ENCODE peak calls at places on chromosomes 11 and 22, in ten cellular contexts. U, L, I, F, H, W, C, Z, O and V are unnamed samples. For H3K4me1, the result is how much of the 10 kb centered on the place peaks cover.

GRCh38 chr11:12381875-12382274 is 4.5 kb downstream of the PARVA start:
- DNase-seq in U (no peak), L (no peak), I (no peak), F (no peak), H (no peak), W (no peak), C (no peak), Z (no peak), O (no peak), V (no peak)

GRCh38 chr11:77068461-77069335 is 1.9 kb downstream of the CAPN5 start:
- DNase-seq in U (no peak), L (no peak), I (no peak), F (no peak), H (no peak), W (no peak), C (peak), Z (no peak), O (no peak), V (no peak)

GRCh38 chr11:1899686-1900085 is 8.0 kb upstream of the PRR33 start:
- DNase-seq in U (no peak), L (no peak), I (no peak), F (no peak), H (no peak), W (no peak), C (no peak), Z (no peak), O (no peak), V (no peak)

GRCh38 chr22:37630839-37631435 is 8.5 kb upstream of the SH3BP1 start:
- DNase-seq in U (no peak), L (no peak), I (no peak), F (no peak), H (no peak), W (no peak), C (peak), Z (no peak), O (no peak), V (no peak)

GRCh38 chr22:30872282-30873041 is 96.1 kb downstream of the MORC2 start:
- DNase-seq in U (no peak), L (no peak), I (no peak), F (no peak), H (peak), W (peak), C (peak), Z (no peak), O (no peak), V (no peak)

GRCh38 chr11:14537134-14537599 is 17.0 kb upstream of the PSMA1 start:
- DNase-seq in U (peak), L (peak), I (no peak), F (peak), H (peak), W (no peak), C (no peak), Z (no peak), O (no peak), V (no peak)

GRCh38 chr22:47337161-47337621 is 574.7 kb downstream of the TBC1D22A start:
- DNase-seq in U (peak), L (no peak), I (no peak), F (no peak), H (no peak), W (peak), C (no peak), Z (no peak), O (no peak), V (no peak)

GRCh38 chr11:81596709-81597108 is 1137.0 kb downstream of the FAM181B start:
- DNase-seq in U (no peak), L (no peak), I (no peak), F (no peak), H (no peak), W (no peak), C (no peak), Z (no peak), O (no peak), V (no peak)

GRCh38 chr22:43113516-43114251 is 3.1 kb downstream of the BIK start:
- DNase-seq in U (no peak), L (no peak), I (no peak), F (peak), H (no peak), W (no peak), C (no peak), Z (no peak), O (no peak), V (no peak)

GRCh38 chr11:72821221-72821919 is 7.2 kb downstream of the ATG16L2 start:
- DNase-seq in U (no peak), L (no peak), I (peak), F (no peak), H (no peak), W (no peak), C (no peak), Z (no peak), O (no peak), V (no peak)

GRCh38 chr11:72338741-72339140 is 94.8 kb upstream of the PHOX2A start:
- DNase-seq in U (peak), L (no peak), I (no peak), F (no peak), H (no peak), W (no peak), C (no peak), Z (no peak), O (no peak), V (no peak)

GRCh38 chr22:30922151-30922611 is 46.4 kb downstream of the MORC2 start:
- DNase-seq in U (peak), L (no peak), I (peak), F (peak), H (no peak), W (no peak), C (peak), Z (peak), O (peak), V (peak)

GRCh38 chr11:64396079-64396591 is 37.2 kb downstream of the RPS6KA4 start:
- DNase-seq in U (no peak), L (peak), I (no peak), F (no peak), H (no peak), W (no peak), C (no peak), Z (no peak), O (no peak), V (no peak)

GRCh38 chr11:12110714-12111481 is 508 bp downstream of the MICAL2 start:
- DNase-seq in U (no peak), L (peak), I (peak), F (no peak), H (no peak), W (no peak), C (peak), Z (peak), O (peak), V (peak)

GRCh38 chr11:129946965-129947364 is 51.6 kb upstream of the NFRKB start:
- DNase-seq in U (no peak), L (no peak), I (no peak), F (peak), H (no peak), W (no peak), C (no peak), Z (no peak), O (no peak), V (no peak)

GRCh38 chr11:128597209-128597608 is 9.9 kb upstream of the ETS1 start:
- DNase-seq in U (no peak), L (no peak), I (no peak), F (no peak), H (no peak), W (no peak), C (no peak), Z (no peak), O (no peak), V (no peak)

GRCh38 chr22:12697441-12697840 is 2830.6 kb upstream of the OR11H1 start:
- DNase-seq in U (no peak), L (no peak), I (no peak), F (no peak), H (no peak), W (peak), C (no peak), Z (no peak), O (no peak), V (no peak)

GRCh38 chr22:36329217-36330078 is 58.3 kb downstream of the MYH9 start:
- DNase-seq in U (peak), L (peak), I (no peak), F (peak), H (peak), W (peak), C (no peak), Z (peak), O (no peak), V (peak)

GRCh38 chr11:47532597-47533213 is 20.2 kb downstream of the CELF1 start:
- DNase-seq in U (peak), L (peak), I (no peak), F (no peak), H (no peak), W (no peak), C (no peak), Z (no peak), O (no peak), V (no peak)

GRCh38 chr11:130449996-130450419 is 1.6 kb downstream of the ADAMTS15 start:
- DNase-seq in U (peak), L (peak), I (no peak), F (no peak), H (peak), W (no peak), C (peak), Z (peak), O (peak), V (peak)

GRCh38 chr11:65356394-65356972 is 1.9 kb downstream of the TIGD3 start:
- DNase-seq in U (no peak), L (no peak), I (no peak), F (no peak), H (no peak), W (no peak), C (no peak), Z (no peak), O (peak), V (peak)

GRCh38 chr11:107561688-107562087 is 3.8 kb downstream of the ALKBH8 start:
- DNase-seq in U (peak), L (peak), I (no peak), F (no peak), H (no peak), W (no peak), C (no peak), Z (no peak), O (no peak), V (no peak)

GRCh38 chr11:96322775-96323642 is 20.0 kb downstream of the MAML2 start:
- DNase-seq in U (no peak), L (no peak), I (no peak), F (no peak), H (no peak), W (no peak), C (no peak), Z (no peak), O (no peak), V (no peak)

GRCh38 chr11:84902445-84902844 is 724.7 kb downstream of the DLG2 start:
- DNase-seq in U (no peak), L (no peak), I (no peak), F (no peak), H (no peak), W (no peak), C (no peak), Z (no peak), O (no peak), V (no peak)

GRCh38 chr11:73249858-73250773 is 22.0 kb upstream of the P2RY6 start:
- DNase-seq in U (no peak), L (no peak), I (no peak), F (no peak), H (no peak), W (no peak), C (peak), Z (no peak), O (peak), V (no peak)

GRCh38 chr22:44158766-44159165 is 22.0 kb upstream of the PARVG start:
- DNase-seq in U (no peak), L (no peak), I (no peak), F (no peak), H (no peak), W (no peak), C (no peak), Z (no peak), O (peak), V (no peak)

GRCh38 chr11:6568191-6568918 is 35.1 kb downstream of the RRP8 start:
- DNase-seq in U (peak), L (peak), I (peak), F (no peak), H (no peak), W (no peak), C (peak), Z (no peak), O (peak), V (peak)

GRCh38 chr11:57584341-57584740 is 13.1 kb upstream of the SERPING1 start:
- DNase-seq in U (no peak), L (no peak), I (no peak), F (no peak), H (no peak), W (no peak), C (no peak), Z (no peak), O (no peak), V (no peak)

GRCh38 chr11:85595285-85595884 is 31.8 kb downstream of the DLG2 start:
- DNase-seq in U (peak), L (peak), I (no peak), F (peak), H (no peak), W (no peak), C (no peak), Z (no peak), O (no peak), V (no peak)

GRCh38 chr11:115737875-115738274 is 233.7 kb upstream of the CADM1 start:
- DNase-seq in U (peak), L (peak), I (no peak), F (no peak), H (no peak), W (no peak), C (no peak), Z (no peak), O (no peak), V (no peak)

GRCh38 chr11:33942954-33943353 is 51.1 kb upstream of the LMO2 start:
- DNase-seq in U (peak), L (peak), I (no peak), F (peak), H (peak), W (no peak), C (no peak), Z (no peak), O (peak), V (peak)

GRCh38 chr11:119743041-119743440 is 14.0 kb upstream of the NECTIN1 start:
- DNase-seq in U (no peak), L (no peak), I (no peak), F (no peak), H (no peak), W (no peak), C (no peak), Z (no peak), O (peak), V (no peak)

GRCh38 chr11:68959465-68960298 is 21.1 kb downstream of the MRGPRD start:
- DNase-seq in U (no peak), L (no peak), I (no peak), F (no peak), H (no peak), W (peak), C (no peak), Z (no peak), O (peak), V (no peak)

GRCh38 chr11:3970101-3970500 is 114.6 kb downstream of the STIM1 start:
- DNase-seq in U (no peak), L (no peak), I (no peak), F (no peak), H (no peak), W (no peak), C (no peak), Z (no peak), O (no peak), V (no peak)

GRCh38 chr11:8093931-8094575 is 13.0 kb downstream of the TUB start:
- DNase-seq in U (no peak), L (no peak), I (no peak), F (no peak), H (peak), W (no peak), C (peak), Z (no peak), O (no peak), V (no peak)

GRCh38 chr11:116230453-116230852 is 542.3 kb downstream of the BUD13 start:
- DNase-seq in U (no peak), L (no peak), I (no peak), F (no peak), H (no peak), W (no peak), C (no peak), Z (no peak), O (no peak), V (no peak)

GRCh38 chr22:17370036-17370765 is 941 bp downstream of the CECR2 start:
- DNase-seq in U (no peak), L (peak), I (no peak), F (no peak), H (no peak), W (no peak), C (no peak), Z (no peak), O (peak), V (no peak)

GRCh38 chr11:120523196-120523595 is 11.6 kb downstream of the GRIK4 start:
- DNase-seq in U (no peak), L (no peak), I (no peak), F (no peak), H (no peak), W (no peak), C (peak), Z (no peak), O (no peak), V (no peak)

GRCh38 chr22:26485013-26485412 is 1.3 kb downstream of the SRRD start:
- DNase-seq in U (no peak), L (peak), I (no peak), F (no peak), H (no peak), W (no peak), C (no peak), Z (no peak), O (no peak), V (no peak)

GRCh38 chr11:125496465-125496817 is 376 bp upstream of the FEZ1 start:
- DNase-seq in U (no peak), L (no peak), I (no peak), F (no peak), H (no peak), W (no peak), C (no peak), Z (no peak), O (no peak), V (peak)
- H3K27ac ChIP-seq in U (no peak), L (peak), I (peak), F (no peak), H (peak), W (no peak), C (peak), Z (no peak), O (no peak), V (peak)

GRCh38 chr11:108871867-108872266 is 207.0 kb downstream of the DDX10 start:
- DNase-seq in U (no peak), L (no peak), I (no peak), F (no peak), H (no peak), W (no peak), C (no peak), Z (no peak), O (no peak), V (no peak)
- H3K4me1 ChIP-seq in U (under half), L (under half), I (under half), F (under half), H (under half), W (half or more), C (under half), Z (under half), O (under half), V (under half)

GRCh38 chr22:29310863-29311339 is 4.5 kb downstream of the GAS2L1 start:
- DNase-seq in U (peak), L (peak), I (peak), F (no peak), H (peak), W (peak), C (peak), Z (peak), O (peak), V (peak)

GRCh38 chr22:29313126-29314071 is 2.1 kb downstream of the RASL10A start:
- DNase-seq in U (no peak), L (peak), I (no peak), F (no peak), H (peak), W (peak), C (peak), Z (no peak), O (peak), V (peak)

GRCh38 chr22:29312218-29313125 is 3.0 kb downstream of the RASL10A start:
- DNase-seq in U (no peak), L (no peak), I (no peak), F (no peak), H (no peak), W (peak), C (peak), Z (no peak), O (no peak), V (peak)

GRCh38 chr22:29310065-29310862 is 3.8 kb downstream of the GAS2L1 start:
- DNase-seq in U (no peak), L (peak), I (no peak), F (no peak), H (no peak), W (no peak), C (peak), Z (no peak), O (no peak), V (no peak)

GRCh38 chr22:29311468-29312217 is 3.9 kb downstream of the RASL10A start:
- DNase-seq in U (no peak), L (no peak), I (peak), F (no peak), H (no peak), W (peak), C (no peak), Z (no peak), O (peak), V (peak)
- H3K4me3 ChIP-seq in U (no peak), L (peak), I (no peak), F (no peak), H (peak), W (no peak), C (peak), Z (no peak), O (peak), V (peak)

GRCh38 chr11:94805994-94806393 is 37.8 kb downstream of the AMOTL1 start:
- DNase-seq in U (no peak), L (no peak), I (no peak), F (no peak), H (no peak), W (no peak), C (no peak), Z (no peak), O (no peak), V (no peak)
- H3K27ac ChIP-seq in U (peak), L (peak), I (no peak), F (no peak), H (peak), W (no peak), C (peak), Z (no peak), O (peak), V (no peak)

DNA sequence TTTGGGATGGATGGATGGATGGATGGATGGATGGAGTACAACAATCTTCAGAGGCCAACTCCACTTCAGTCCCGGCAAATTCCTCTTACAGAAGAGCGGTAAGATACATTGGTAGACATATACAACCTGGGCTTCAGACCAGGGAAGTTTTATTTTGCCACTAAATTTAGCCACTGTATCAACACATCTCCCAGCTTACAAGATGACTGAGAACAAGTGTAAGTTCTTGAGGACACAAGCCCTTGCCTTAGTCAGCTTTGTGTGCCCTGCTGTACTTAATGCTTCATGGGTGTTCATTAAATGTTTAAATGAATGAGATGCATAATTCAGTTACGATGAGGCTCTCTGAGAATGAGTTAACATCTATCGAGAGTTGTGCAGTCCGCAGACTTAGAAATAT is 127.7 kb downstream of the COMMD9 start:
- DNase-seq in U (no peak), L (no peak), I (no peak), F (no peak), H (no peak), W (no peak), C (no peak), Z (peak), O (no peak), V (no peak)
- H3K4me1 ChIP-seq in U (under half), L (under half), I (under half), F (under half), H (under half), W (under half), C (under half), Z (under half), O (under half), V (under half)

GRCh38 chr11:102438311-102439062 is 14.1 kb downstream of the TMEM123 start:
- DNase-seq in U (no peak), L (no peak), I (no peak), F (no peak), H (no peak), W (peak), C (no peak), Z (no peak), O (no peak), V (no peak)

GRCh38 chr11:102436546-102436945 is 16.0 kb downstream of the TMEM123 start:
- DNase-seq in U (peak), L (no peak), I (no peak), F (no peak), H (no peak), W (no peak), C (no peak), Z (no peak), O (no peak), V (no peak)

GRCh38 chr11:102437026-102437425 is 15.5 kb downstream of the TMEM123 start:
- DNase-seq in U (peak), L (no peak), I (no peak), F (no peak), H (no peak), W (peak), C (no peak), Z (no peak), O (no peak), V (no peak)

GRCh38 chr11:102437727-102438126 is 14.8 kb downstream of the TMEM123 start:
- DNase-seq in U (no peak), L (no peak), I (no peak), F (no peak), H (no peak), W (no peak), C (no peak), Z (no peak), O (no peak), V (no peak)

DNA sequence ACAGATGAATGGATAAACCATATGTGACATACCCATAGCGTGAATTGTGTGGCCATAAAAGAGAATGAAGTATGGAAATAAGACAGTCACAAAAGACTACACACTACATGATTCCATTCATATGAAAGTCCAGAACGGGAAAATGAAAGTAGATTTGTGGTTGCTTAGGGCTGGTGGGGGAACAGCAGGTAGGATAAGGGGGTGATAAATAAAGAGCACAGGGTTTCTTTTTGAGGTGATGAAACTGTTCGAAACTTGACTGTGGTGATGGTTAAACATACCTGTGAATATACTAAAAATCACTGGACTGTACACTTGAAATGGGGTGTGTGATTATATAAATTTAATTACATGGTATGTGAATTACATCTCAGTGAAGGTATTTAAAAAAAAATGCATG is 16.9 kb downstream of the TMEM123 start:
- DNase-seq in U (no peak), L (no peak), I (no peak), F (no peak), H (no peak), W (no peak), C (no peak), Z (no peak), O (no peak), V (no peak)
- H3K4me3 ChIP-seq in U (no peak), L (no peak), I (no peak), F (no peak), H (no peak), W (no peak), C (no peak), Z (no peak), O (no peak), V (no peak)

GRCh38 chr11:44755553-44756505 is 29.1 kb downstream of the TSPAN18 start:
- DNase-seq in U (no peak), L (no peak), I (peak), F (no peak), H (peak), W (no peak), C (peak), Z (no peak), O (no peak), V (no peak)
- H3K27ac ChIP-seq in U (no peak), L (no peak), I (peak), F (no peak), H (peak), W (no peak), C (peak), Z (no peak), O (no peak), V (peak)